ENCODE peak calls at places on chromosomes 4 and X, in nine cellular contexts. F is esophagus muscularis mucosa, L is SK-N-SH, Z is vagina, C is HCT116, A is GM12891, O is stomach, X is HL-60, H is transverse colon. V is an unnamed sample.

GRCh38 chrX:104285201-104285600 is 30.5 kb upstream of the ESX1 start:
- DNase-seq in F (no peak), L (no peak), Z (no peak), C (no peak), A (no peak), O (no peak), X (no peak), H (no peak), V (no peak)

GRCh38 chr4:16694491-16695276 is 203.8 kb downstream of the LDB2 start:
- DNase-seq in F (no peak), L (no peak), Z (no peak), C (no peak), A (no peak), O (no peak), X (no peak), H (no peak), V (no peak)

GRCh38 chr4:74536557-74536956 is 91.6 kb downstream of the AREG start:
- DNase-seq in F (no peak), L (no peak), Z (no peak), C (no peak), A (no peak), O (no peak), X (no peak), H (no peak), V (no peak)

GRCh38 chrX:19833034-19833677 is 54.2 kb downstream of the SH3KBP1 start:
- DNase-seq in F (no peak), L (no peak), Z (no peak), C (no peak), A (no peak), O (no peak), X (no peak), H (no peak), V (no peak)

GRCh38 chr4:135838889-135839288 is 1637.3 kb upstream of the PABPC4L start:
- DNase-seq in F (no peak), L (no peak), Z (no peak), C (peak; percentile 2), A (no peak), O (no peak), X (no peak), H (no peak), V (no peak)

GRCh38 chr4:177441061-177441802 is 1.0 kb downstream of the AGA start:
- DNase-seq in F (no peak), L (peak; percentile 22), Z (no peak), C (no peak), A (peak; percentile 2), O (no peak), X (peak; percentile 52), H (peak; percentile 13), V (no peak)

GRCh38 chrX:138925330-138925729 is 213.8 kb upstream of the FGF13 start:
- DNase-seq in F (no peak), L (no peak), Z (no peak), C (no peak), A (no peak), O (no peak), X (peak; percentile 5), H (no peak), V (no peak)

GRCh38 chr4:172830295-172830764 is 338.3 kb upstream of the GALNT7 start:
- DNase-seq in F (no peak), L (peak; percentile 12), Z (no peak), C (peak; percentile 13), A (no peak), O (no peak), X (no peak), H (no peak), V (no peak)

DNA sequence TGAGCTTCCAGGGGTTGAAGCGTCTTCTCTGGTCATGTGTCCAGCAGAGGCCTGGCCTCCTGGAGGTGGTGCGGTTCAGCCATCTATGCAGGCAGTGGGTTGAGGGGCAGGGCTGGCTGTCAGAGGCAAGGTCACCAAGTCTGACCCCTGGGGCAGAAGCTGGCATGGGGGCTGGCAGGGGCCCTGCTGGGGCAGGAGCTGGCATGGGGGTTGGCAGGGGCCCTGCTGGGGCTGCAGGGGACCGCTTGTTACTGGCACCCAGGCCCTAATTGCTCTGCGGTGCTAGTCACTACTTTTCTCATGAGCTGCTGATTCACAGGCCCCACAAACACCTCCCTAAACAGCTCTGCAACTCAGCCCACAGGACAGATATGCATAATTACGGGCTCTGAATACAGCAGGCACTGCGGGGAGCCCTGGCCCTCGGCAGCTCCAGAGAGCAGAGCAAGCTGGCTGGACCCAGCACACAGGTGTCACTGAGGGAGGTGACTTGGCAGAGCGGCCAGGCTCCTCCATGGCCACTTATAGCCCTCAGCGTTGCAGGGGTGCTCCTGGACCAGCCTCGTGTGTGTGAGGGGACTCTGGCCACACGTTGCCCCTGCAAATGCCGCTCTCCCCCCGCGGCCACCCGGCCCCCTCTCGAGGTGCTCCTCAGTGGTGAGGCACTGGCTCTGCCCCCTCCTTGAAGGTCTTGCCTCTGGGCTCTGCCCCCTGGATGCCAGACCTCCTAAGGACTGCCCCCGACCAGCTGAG is 32.6 kb downstream of the CPLX1 start:
- DNase-seq in F (no peak), L (no peak), Z (no peak), C (no peak), A (no peak), O (no peak), X (no peak), H (no peak), V (no peak)
- TF ChIP-seq POLR2AphosphoS5 in F (no peak), L (no peak), Z (no peak), C (no peak), A (no peak), O (no peak), X (no peak), H (no peak), V (no peak)

DNA sequence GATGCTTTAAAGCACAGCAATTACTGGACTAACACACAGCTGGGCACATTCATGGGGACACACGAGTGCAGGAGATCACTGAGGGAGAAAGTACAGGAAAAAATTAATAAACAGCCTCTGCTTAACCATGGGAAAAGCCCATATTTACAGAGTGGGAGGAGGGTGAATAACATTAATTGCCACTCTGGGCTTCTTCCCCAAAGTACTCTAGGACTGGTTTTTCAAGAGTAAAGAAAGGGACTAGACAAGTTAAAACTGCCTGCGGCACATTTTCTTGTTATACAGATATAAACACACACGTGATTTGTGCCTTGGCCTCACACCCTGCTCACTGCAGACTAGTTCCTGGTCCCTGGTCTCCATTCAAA is 179.7 kb upstream of the TET2 start:
- DNase-seq in F (no peak), L (no peak), Z (no peak), C (no peak), A (no peak), O (no peak), X (no peak), H (peak; percentile 50), V (no peak)
- TF ChIP-seq POLR2AphosphoS5 in F (no peak), L (no peak), Z (no peak), C (no peak), A (no peak), O (no peak), X (no peak), H (no peak), V (no peak)

GRCh38 chrX:74922922-74923321 is 2.3 kb downstream of the NEXMIF start:
- DNase-seq in F (no peak), L (no peak), Z (no peak), C (no peak), A (no peak), O (no peak), X (no peak), H (no peak), V (no peak)

GRCh38 chrX:74923942-74924448 is 1.3 kb downstream of the NEXMIF start:
- DNase-seq in F (no peak), L (peak; percentile 21), Z (no peak), C (no peak), A (no peak), O (no peak), X (no peak), H (peak; percentile 16), V (peak; percentile 44)

GRCh38 chrX:74924449-74925209 is 623 bp downstream of the NEXMIF start:
- DNase-seq in F (no peak), L (peak; percentile 65), Z (no peak), C (no peak), A (peak; percentile 30), O (peak; percentile 59), X (no peak), H (peak; percentile 54), V (no peak)

GRCh38 chrX:74931214-74931613 is 6.0 kb upstream of the NEXMIF start:
- DNase-seq in F (no peak), L (no peak), Z (no peak), C (no peak), A (no peak), O (no peak), X (no peak), H (no peak), V (no peak)

DNA sequence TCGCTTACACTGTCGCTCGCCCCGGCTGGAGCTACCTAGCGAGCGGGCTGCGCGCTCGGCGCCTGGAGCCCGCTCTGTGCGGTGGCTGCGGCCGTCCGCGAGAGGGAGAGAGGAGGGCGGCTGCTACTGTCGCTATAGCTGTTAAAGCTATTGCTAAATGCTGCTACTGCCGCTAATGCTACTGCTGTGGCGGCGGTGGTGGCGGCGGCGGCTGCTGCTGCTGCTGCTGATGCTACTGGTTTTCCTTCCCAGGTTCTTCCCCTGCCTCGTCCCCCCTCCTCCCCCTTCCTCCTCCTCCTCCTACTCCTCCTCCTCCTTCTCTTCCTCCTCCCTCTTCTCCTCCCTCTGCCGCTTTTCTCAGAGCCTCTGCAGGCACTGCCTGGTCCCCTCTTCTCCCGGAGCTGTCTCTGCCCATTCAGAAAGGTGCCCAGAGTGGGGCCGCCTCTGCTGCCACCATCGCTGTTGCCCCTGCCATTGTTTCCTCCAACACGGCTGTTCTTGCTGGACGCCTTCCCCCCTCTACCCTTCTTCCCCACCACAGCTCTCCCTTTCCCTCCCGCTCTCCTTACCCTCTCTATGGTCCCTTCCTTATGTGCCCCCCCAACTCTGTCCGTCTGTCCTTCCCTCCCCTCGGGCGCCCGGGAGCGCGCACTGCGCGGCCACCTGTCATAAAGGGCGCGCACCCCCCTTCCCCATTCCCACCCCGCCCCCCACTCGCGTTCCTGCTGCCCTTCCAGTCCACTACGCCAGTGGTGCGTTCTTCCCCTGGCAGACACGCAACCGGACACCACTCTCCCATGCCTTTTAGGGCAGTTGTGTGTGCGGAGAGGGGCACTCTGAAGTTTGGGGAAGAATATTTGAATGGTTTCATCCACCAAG is at the start of gene NEXMIF:
- DNase-seq in F (no peak), L (peak; percentile 77), Z (no peak), C (no peak), A (peak; percentile 33), O (peak; percentile 48), X (no peak), H (peak; percentile 38), V (no peak)
- TF ChIP-seq POLR2AphosphoS5 in F (peak; percentile 13), L (no peak), Z (no peak), C (no peak), A (no peak), O (no peak), X (no peak), H (no peak), V (peak; percentile 11)

GRCh38 chr4:47926667-47927258 is 12.4 kb upstream of the NFXL1 start:
- DNase-seq in F (no peak), L (peak; percentile 17), Z (no peak), C (peak; percentile 43), A (peak; percentile 13), O (peak; percentile 61), X (no peak), H (peak; percentile 51), V (no peak)
- TF ChIP-seq POLR2AphosphoS5 in F (no peak), L (no peak), Z (no peak), C (no peak), A (no peak), O (no peak), X (no peak), H (no peak), V (no peak)

GRCh38 chr4:132646186-132646585 is 502.9 kb upstream of the PCDH10 start:
- DNase-seq in F (no peak), L (no peak), Z (no peak), C (no peak), A (peak; percentile 1), O (no peak), X (no peak), H (no peak), V (no peak)

GRCh38 chr4:132651193-132651592 is 497.9 kb upstream of the PCDH10 start:
- DNase-seq in F (no peak), L (no peak), Z (no peak), C (no peak), A (no peak), O (no peak), X (no peak), H (no peak), V (no peak)
- TF ChIP-seq POLR2AphosphoS5 in F (no peak), L (no peak), Z (no peak), C (no peak), A (no peak), O (no peak), X (no peak), H (no peak), V (no peak)

V was measured in SK-N-MC.